ENCODE peak calls at places on chromosome 6, in seven cellular contexts. One of them, this sample, is unnamed.

GRCh38 chr6:133754298-133754697 is 134.6 kb upstream of the TCF21 start:
- DNase-seq in C1 segment of cervical spinal cord: no peak
- DNase-seq in stimulated activated CD4-positive, alpha-beta T cell treated with anti-CD3 and anti-CD28 coated beads, Interleukin-1b, Interleukin-23, amount 100 ng/mL, for 24 hours: no peak
- DNase-seq in right atrium auricular region: no peak
- DNase-seq in occipital lobe: no peak
- DNase-seq in SW480: no peak
- DNase-seq in SK-N-DZ: no peak
- DNase-seq in this sample: no peak

GRCh38 chr6:138155443-138155842 is 6.3 kb upstream of the ARFGEF3 start:
- DNase-seq in SK-N-DZ: no peak
- DNase-seq in stimulated activated CD4-positive, alpha-beta T cell treated with anti-CD3 and anti-CD28 coated beads, Interleukin-1b, Interleukin-23, amount 100 ng/mL, for 24 hours: no peak
- DNase-seq in SW480: no peak
- DNase-seq in right atrium auricular region: no peak
- DNase-seq in C1 segment of cervical spinal cord: no peak
- DNase-seq in occipital lobe: no peak
- DNase-seq in this sample: no peak

GRCh38 chr6:5094327-5094726 is 9.2 kb downstream of the PPP1R3G start:
- DNase-seq in right atrium auricular region: no peak
- DNase-seq in SW480: no peak
- DNase-seq in C1 segment of cervical spinal cord: no peak
- DNase-seq in stimulated activated CD4-positive, alpha-beta T cell treated with anti-CD3 and anti-CD28 coated beads, Interleukin-1b, Interleukin-23, amount 100 ng/mL, for 24 hours: no peak
- DNase-seq in SK-N-DZ: no peak
- DNase-seq in occipital lobe: no peak
- DNase-seq in this sample: no peak

GRCh38 chr6:79604583-79605037 is 26.5 kb upstream of the SH3BGRL2 start:
- DNase-seq in SW480: peak; percentile 82
- DNase-seq in occipital lobe: peak; percentile 32
- DNase-seq in SK-N-DZ: no peak
- DNase-seq in C1 segment of cervical spinal cord: no peak
- DNase-seq in stimulated activated CD4-positive, alpha-beta T cell treated with anti-CD3 and anti-CD28 coated beads, Interleukin-1b, Interleukin-23, amount 100 ng/mL, for 24 hours: no peak
- DNase-seq in right atrium auricular region: no peak
- DNase-seq in this sample: peak; percentile 69

GRCh38 chr6:132060591-132060990 is 109.4 kb upstream of the CCN2 start:
- DNase-seq in stimulated activated CD4-positive, alpha-beta T cell treated with anti-CD3 and anti-CD28 coated beads, Interleukin-1b, Interleukin-23, amount 100 ng/mL, for 24 hours: no peak
- DNase-seq in C1 segment of cervical spinal cord: no peak
- DNase-seq in right atrium auricular region: no peak
- DNase-seq in SK-N-DZ: no peak
- DNase-seq in SW480: peak; percentile 31
- DNase-seq in occipital lobe: no peak
- DNase-seq in this sample: peak; percentile 28

GRCh38 chr6:110656492-110656891 is 158.8 kb downstream of the CDK19 start:
- DNase-seq in SW480: peak; percentile 7
- DNase-seq in C1 segment of cervical spinal cord: no peak
- DNase-seq in right atrium auricular region: no peak
- DNase-seq in stimulated activated CD4-positive, alpha-beta T cell treated with anti-CD3 and anti-CD28 coated beads, Interleukin-1b, Interleukin-23, amount 100 ng/mL, for 24 hours: no peak
- DNase-seq in SK-N-DZ: no peak
- DNase-seq in occipital lobe: no peak
- DNase-seq in this sample: peak; percentile 25

GRCh38 chr6:9927271-9927670 is 487.6 kb downstream of the TFAP2A start:
- DNase-seq in right atrium auricular region: no peak
- DNase-seq in C1 segment of cervical spinal cord: no peak
- DNase-seq in stimulated activated CD4-positive, alpha-beta T cell treated with anti-CD3 and anti-CD28 coated beads, Interleukin-1b, Interleukin-23, amount 100 ng/mL, for 24 hours: no peak
- DNase-seq in SK-N-DZ: no peak
- DNase-seq in SW480: peak; percentile 3
- DNase-seq in occipital lobe: no peak
- DNase-seq in this sample: no peak

GRCh38 chr6:73505142-73505541 is 15.7 kb downstream of the EEF1A1 start:
- DNase-seq in SW480: no peak
- DNase-seq in stimulated activated CD4-positive, alpha-beta T cell treated with anti-CD3 and anti-CD28 coated beads, Interleukin-1b, Interleukin-23, amount 100 ng/mL, for 24 hours: no peak
- DNase-seq in SK-N-DZ: no peak
- DNase-seq in occipital lobe: no peak
- DNase-seq in right atrium auricular region: no peak
- DNase-seq in C1 segment of cervical spinal cord: no peak
- DNase-seq in this sample: no peak

GRCh38 chr6:66361886-66362285 is 654.9 kb upstream of the EYS start:
- DNase-seq in SW480: no peak
- DNase-seq in stimulated activated CD4-positive, alpha-beta T cell treated with anti-CD3 and anti-CD28 coated beads, Interleukin-1b, Interleukin-23, amount 100 ng/mL, for 24 hours: no peak
- DNase-seq in C1 segment of cervical spinal cord: no peak
- DNase-seq in SK-N-DZ: no peak
- DNase-seq in right atrium auricular region: no peak
- DNase-seq in occipital lobe: no peak
- DNase-seq in this sample: no peak

GRCh38 chr6:156883497-156884252 is 106.5 kb downstream of the ARID1B start:
- DNase-seq in stimulated activated CD4-positive, alpha-beta T cell treated with anti-CD3 and anti-CD28 coated beads, Interleukin-1b, Interleukin-23, amount 100 ng/mL, for 24 hours: peak; percentile 9
- DNase-seq in right atrium auricular region: no peak
- DNase-seq in SK-N-DZ: no peak
- DNase-seq in C1 segment of cervical spinal cord: no peak
- DNase-seq in occipital lobe: no peak
- DNase-seq in SW480: no peak
- DNase-seq in this sample: peak; percentile 72

GRCh38 chr6:9062581-9062980 is 627.2 kb upstream of the SLC35B3 start:
- DNase-seq in SK-N-DZ: no peak
- DNase-seq in right atrium auricular region: no peak
- DNase-seq in C1 segment of cervical spinal cord: no peak
- DNase-seq in SW480: no peak
- DNase-seq in stimulated activated CD4-positive, alpha-beta T cell treated with anti-CD3 and anti-CD28 coated beads, Interleukin-1b, Interleukin-23, amount 100 ng/mL, for 24 hours: no peak
- DNase-seq in occipital lobe: no peak
- DNase-seq in this sample: no peak

GRCh38 chr6:20213271-20213798 is 1.1 kb upstream of the MBOAT1 start:
- DNase-seq in SW480: no peak
- DNase-seq in C1 segment of cervical spinal cord: no peak
- DNase-seq in SK-N-DZ: no peak
- DNase-seq in stimulated activated CD4-positive, alpha-beta T cell treated with anti-CD3 and anti-CD28 coated beads, Interleukin-1b, Interleukin-23, amount 100 ng/mL, for 24 hours: no peak
- DNase-seq in right atrium auricular region: no peak
- DNase-seq in occipital lobe: no peak
- DNase-seq in this sample: peak; percentile 38

GRCh38 chr6:155872961-155873360 is 417.3 kb upstream of the NOX3 start:
- DNase-seq in right atrium auricular region: no peak
- DNase-seq in C1 segment of cervical spinal cord: no peak
- DNase-seq in SW480: no peak
- DNase-seq in SK-N-DZ: no peak
- DNase-seq in occipital lobe: no peak
- DNase-seq in stimulated activated CD4-positive, alpha-beta T cell treated with anti-CD3 and anti-CD28 coated beads, Interleukin-1b, Interleukin-23, amount 100 ng/mL, for 24 hours: no peak
- DNase-seq in this sample: no peak

GRCh38 chr6:56752534-56752933 is 109.8 kb upstream of the DST start:
- DNase-seq in occipital lobe: no peak
- DNase-seq in right atrium auricular region: no peak
- DNase-seq in SW480: no peak
- DNase-seq in stimulated activated CD4-positive, alpha-beta T cell treated with anti-CD3 and anti-CD28 coated beads, Interleukin-1b, Interleukin-23, amount 100 ng/mL, for 24 hours: no peak
- DNase-seq in C1 segment of cervical spinal cord: no peak
- DNase-seq in SK-N-DZ: no peak
- DNase-seq in this sample: no peak

GRCh38 chr6:36893976-36894932 is 8.5 kb downstream of the C6orf89 start:
- DNase-seq in right atrium auricular region: no peak
- DNase-seq in C1 segment of cervical spinal cord: no peak
- DNase-seq in SW480: no peak
- DNase-seq in occipital lobe: no peak
- DNase-seq in stimulated activated CD4-positive, alpha-beta T cell treated with anti-CD3 and anti-CD28 coated beads, Interleukin-1b, Interleukin-23, amount 100 ng/mL, for 24 hours: no peak
- DNase-seq in SK-N-DZ: no peak
- DNase-seq in this sample: no peak

This sample was measured in small intestine.